ENCODE peak calls at places on chromosomes 2 and 18, in four cellular contexts. N is SK-N-SH, Z is HepG2, C is K562. I is an unnamed sample.

GRCh38 chr2:225556461-225556860 is 157.0 kb downstream of the NYAP2 start:
- DNase-seq in Z (no peak), C (no peak), N (no peak), I (peak; percentile 10)

GRCh38 chr2:24836206-24836605 is 43.0 kb downstream of the CENPO start:
- DNase-seq in Z (no peak), N (no peak), C (no peak), I (no peak)

GRCh38 chr2:96769816-96770215 is 9.1 kb downstream of the CNNM4 start:
- DNase-seq in N (peak; percentile 66), C (no peak), Z (peak; percentile 35), I (no peak)

GRCh38 chr2:24919100-24919976 is 699 bp downstream of the ADCY3 start:
- DNase-seq in C (peak; percentile 54), Z (no peak), N (peak; percentile 80), I (no peak)

GRCh38 chr18:76410660-76411417 is 84.2 kb downstream of the ZNF516 start:
- DNase-seq in N (no peak), Z (peak; percentile 10), C (no peak), I (no peak)

GRCh38 chr2:163812926-163813520 is 77.2 kb upstream of the FIGN start:
- DNase-seq in C (no peak), N (no peak), Z (no peak), I (no peak)

GRCh38 chr2:120298173-120298835 is 45.7 kb downstream of the RALB start:
- DNase-seq in C (peak; percentile 68), N (no peak), Z (no peak), I (no peak)

GRCh38 chr2:229974271-229974670 is 52.0 kb downstream of the FBXO36 start:
- DNase-seq in C (peak; percentile 15), N (no peak), Z (no peak), I (no peak)

GRCh38 chr18:11654736-11655604 is 34.1 kb upstream of the GNAL start:
- DNase-seq in C (peak; percentile 58), N (peak; percentile 59), Z (no peak), I (peak; percentile 84)

GRCh38 chr2:177784449-177784845 is 288.1 kb downstream of the PDE11A start:
- DNase-seq in C (no peak), N (no peak), Z (no peak), I (no peak)

GRCh38 chr18:79510046-79510685 is 114.4 kb downstream of the NFATC1 start:
- DNase-seq in N (no peak), C (no peak), Z (no peak), I (no peak)

GRCh38 chr18:63247506-63248394 is 71.8 kb downstream of the BCL2 start:
- DNase-seq in N (no peak), Z (no peak), C (no peak), I (no peak)

GRCh38 chr2:36677995-36678605 is 18.4 kb upstream of the VIT start:
- DNase-seq in N (no peak), Z (no peak), C (no peak), I (no peak)

GRCh38 chr2:85525567-85525966 is 13.4 kb upstream of the MAT2A start:
- DNase-seq in N (no peak), Z (no peak), C (no peak), I (no peak)

GRCh38 chr2:64404002-64404731 is 49.8 kb upstream of the LGALSL start:
- DNase-seq in C (no peak), Z (peak; percentile 77), N (no peak), I (peak; percentile 77)

GRCh38 chr2:219578811-219579210 is 6.7 kb downstream of the INHA start:
- DNase-seq in N (no peak), Z (no peak), C (no peak), I (no peak)

GRCh38 chr2:234198976-234199375 is 148.5 kb downstream of the SPP2 start:
- DNase-seq in N (no peak), C (no peak), Z (no peak), I (no peak)

GRCh38 chr18:35432565-35433001 is 55.4 kb upstream of the ZNF396 start:
- DNase-seq in N (no peak), C (no peak), Z (no peak), I (no peak)

GRCh38 chr2:143530753-143531152 is 401.5 kb downstream of the ARHGAP15 start:
- DNase-seq in Z (no peak), C (no peak), N (peak; percentile 57), I (no peak)

GRCh38 chr2:3604207-3604877 is 9.4 kb downstream of the COLEC11 start:
- DNase-seq in C (no peak), N (peak; percentile 91), Z (no peak), I (no peak)

GRCh38 chr2:55718165-55719008 is 24.7 kb upstream of the PNPT1 start:
- DNase-seq in C (peak; percentile 81), Z (peak; percentile 66), N (peak; percentile 56), I (peak; percentile 54)

GRCh38 chr18:3873698-3874495 is 423.9 kb downstream of the TGIF1 start:
- DNase-seq in C (no peak), Z (no peak), N (no peak), I (no peak)

GRCh38 chr2:70551156-70551555 is 2.5 kb downstream of the TGFA start:
- DNase-seq in C (no peak), N (no peak), Z (no peak), I (no peak)

GRCh38 chr2:190864375-190864774 is 16.2 kb upstream of the GLS start:
- DNase-seq in C (no peak), N (no peak), Z (no peak), I (no peak)

GRCh38 chr2:173979721-173980351 is 14.7 kb upstream of the SP3 start:
- DNase-seq in C (no peak), Z (no peak), N (no peak), I (no peak)

GRCh38 chr18:9392726-9393125 is 58.2 kb downstream of the TWSG1 start:
- DNase-seq in Z (no peak), C (peak; percentile 33), N (no peak), I (no peak)

GRCh38 chr2:37168217-37168981 is 11.6 kb upstream of the EIF2AK2 start:
- DNase-seq in N (peak; percentile 91), Z (peak; percentile 55), C (peak; percentile 61), I (peak; percentile 37)

GRCh38 chr2:15560988-15561573 is at the start of gene NBAS:
- DNase-seq in N (peak; percentile 89), C (peak; percentile 90), Z (peak; percentile 85), I (peak; percentile 81)

GRCh38 chr2:238136820-238137537 is 1.5 kb upstream of the KLHL30 start:
- DNase-seq in Z (peak; percentile 41), N (no peak), C (no peak), I (no peak)

GRCh38 chr18:43622024-43622423 is 344.7 kb upstream of the SYT4 start:
- DNase-seq in C (no peak), Z (no peak), N (no peak), I (no peak)

GRCh38 chr18:43625582-43625981 is 348.3 kb upstream of the SYT4 start:
- DNase-seq in N (peak; percentile 6), Z (no peak), C (no peak), I (no peak)

DNA sequence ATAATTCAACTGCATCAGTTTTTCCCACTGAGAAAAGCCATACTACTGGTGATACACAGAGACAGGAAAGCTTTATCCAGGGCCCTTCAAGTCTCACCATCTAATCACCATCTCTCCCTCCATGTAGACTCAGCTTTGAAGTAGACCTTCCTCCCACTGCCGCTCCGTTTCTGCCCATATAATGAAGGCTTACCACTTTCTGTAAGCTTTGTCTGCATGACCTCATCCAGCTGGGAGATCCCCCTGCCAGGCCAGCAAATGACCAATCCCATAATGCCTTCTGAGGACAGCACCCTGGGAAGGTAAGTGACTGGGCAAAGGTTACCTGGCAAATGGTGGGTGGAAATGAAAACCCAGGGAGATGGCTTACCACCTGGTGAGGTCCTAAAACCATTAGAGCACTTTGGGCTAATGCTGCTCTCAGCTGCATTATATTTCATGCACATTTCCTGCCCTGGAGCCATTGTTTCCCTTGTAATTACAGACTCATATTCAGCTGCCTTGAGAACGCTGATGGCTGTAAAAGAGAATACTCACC is 350.6 kb upstream of the SYT4 start:
- DNase-seq in C (no peak), Z (no peak), N (no peak), I (no peak)
- TF ChIP-seq FOXJ3 in C (no peak), Z (no peak), N (no peak), I (no peak)

DNA sequence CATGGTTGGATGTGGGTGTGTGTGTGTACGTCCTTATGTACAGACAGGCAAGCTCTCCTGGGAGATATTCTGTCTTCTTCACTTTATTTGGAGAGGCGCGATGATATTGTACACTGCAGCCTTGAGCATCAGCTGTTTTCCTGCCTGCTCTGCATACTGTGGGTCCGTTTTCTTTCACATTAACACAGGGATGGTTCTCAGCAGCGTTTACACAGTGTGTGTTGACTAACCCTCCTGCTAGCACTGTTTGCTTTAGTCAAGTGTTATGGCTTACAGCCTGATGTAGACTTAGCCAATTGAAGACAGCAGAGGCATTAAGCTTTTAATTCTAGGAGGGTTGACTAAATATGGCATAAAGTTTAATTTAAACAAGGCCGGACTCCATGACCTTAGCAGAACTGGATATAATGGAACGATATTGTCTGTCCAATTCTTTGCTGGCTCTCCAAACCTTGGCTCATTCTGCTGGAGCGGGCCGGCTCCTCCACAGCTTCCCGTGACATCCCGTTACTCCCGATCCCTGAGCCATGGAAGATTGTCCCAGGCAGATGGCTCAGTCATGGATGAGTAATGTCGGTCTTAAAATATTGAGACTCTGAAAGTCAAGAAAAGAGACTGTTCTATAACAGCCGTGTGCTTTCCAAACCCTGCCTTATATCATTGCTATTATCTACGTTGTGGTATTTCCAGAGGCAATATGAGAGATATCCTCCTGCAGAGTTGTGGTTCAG is 134.7 kb downstream of the TPGS2 start:
- DNase-seq in C (no peak), N (no peak), Z (peak; percentile 38), I (no peak)
- TF ChIP-seq FOXJ3 in C (no peak), N (no peak), Z (no peak), I (no peak)

DNA sequence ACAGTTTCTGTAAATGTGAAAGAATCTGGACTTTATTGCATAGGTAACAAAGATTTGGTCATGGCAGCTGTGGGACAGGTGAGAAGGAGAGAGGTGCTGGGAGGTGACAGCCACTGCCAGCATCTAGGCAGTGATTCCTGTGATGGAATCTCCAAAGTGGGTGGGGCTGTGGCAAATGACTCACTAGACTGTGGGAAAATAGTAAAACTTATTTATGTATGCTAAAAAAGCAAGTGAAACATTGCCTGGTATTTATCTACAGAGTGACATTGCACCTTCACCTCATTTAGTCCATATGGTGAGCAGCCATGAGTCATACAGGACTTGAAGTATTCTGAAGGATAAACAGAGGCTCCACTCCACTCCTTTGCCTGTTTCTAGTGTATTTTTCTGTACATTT is 145.3 kb upstream of the MEX3C start:
- DNase-seq in Z (peak; percentile 7), N (no peak), C (peak; percentile 5), I (no peak)
- TF ChIP-seq FOXJ3 in Z (no peak), N (no peak), C (no peak), I (no peak)

GRCh38 chr18:55265130-55265675 is 305.9 kb upstream of the CCDC68 start:
- DNase-seq in Z (no peak), N (no peak), C (no peak), I (no peak)

GRCh38 chr18:55265916-55266488 is 306.7 kb upstream of the CCDC68 start:
- DNase-seq in N (no peak), C (no peak), Z (no peak), I (no peak)

GRCh38 chr18:55261253-55261652 is 302.0 kb upstream of the CCDC68 start:
- DNase-seq in Z (peak; percentile 13), C (no peak), N (no peak), I (no peak)

GRCh38 chr18:55262021-55262560 is 302.8 kb upstream of the CCDC68 start:
- DNase-seq in C (no peak), Z (no peak), N (no peak), I (no peak)

DNA sequence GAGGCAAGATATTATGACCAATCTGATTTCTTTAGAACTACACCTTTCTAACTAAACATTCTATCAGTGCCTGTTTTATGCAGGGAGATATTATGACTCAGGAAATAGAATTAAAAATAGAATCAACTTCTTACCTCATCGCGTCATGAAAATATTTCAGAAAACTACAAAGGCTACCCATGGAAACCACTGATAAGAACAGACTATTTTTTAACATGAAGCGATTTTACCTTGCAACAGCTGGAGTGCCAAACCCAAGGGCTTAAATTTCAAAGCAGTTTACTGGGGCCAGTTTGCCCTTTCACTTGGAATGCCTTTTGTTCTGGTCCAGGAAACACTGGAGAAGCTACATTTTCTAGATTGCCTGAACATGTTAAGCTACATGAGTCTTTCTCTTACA is 304.8 kb upstream of the CCDC68 start:
- DNase-seq in N (no peak), Z (no peak), C (no peak), I (no peak)
- TF ChIP-seq FOXJ3 in N (no peak), Z (no peak), C (no peak), I (no peak)